ENCODE peak calls at places on chromosomes 4 and X, in eight cellular contexts. Z, B, M, O, C, I, D and U are unnamed samples.

GRCh38 chr4:184845367-184846011 is 19.7 kb upstream of the ACSL1 start:
- DNase-seq in Z (peak), B (peak), M (no peak), O (no peak), C (no peak), I (no peak), D (no peak), U (no peak)

GRCh38 chr4:3010998-3011397 is 47.6 kb downstream of the GRK4 start:
- DNase-seq in Z (no peak), B (peak), M (no peak), O (peak), C (no peak), I (no peak), D (no peak), U (no peak)

GRCh38 chr4:17024430-17024829 is 126.0 kb upstream of the LDB2 start:
- DNase-seq in Z (no peak), B (peak), M (no peak), O (no peak), C (no peak), I (no peak), D (no peak), U (no peak)

GRCh38 chr4:143625632-143626031 is 74.8 kb downstream of the FREM3 start:
- DNase-seq in Z (no peak), B (no peak), M (no peak), O (peak), C (no peak), I (no peak), D (no peak), U (no peak)

GRCh38 chr4:20192754-20193521 is 58.8 kb upstream of the SLIT2 start:
- DNase-seq in Z (peak), B (peak), M (no peak), O (no peak), C (no peak), I (no peak), D (no peak), U (no peak)

GRCh38 chr4:26004290-26004689 is 90.3 kb downstream of the SMIM20 start:
- DNase-seq in Z (no peak), B (no peak), M (no peak), O (no peak), C (no peak), I (no peak), D (no peak), U (no peak)

GRCh38 chrX:38275615-38276014 is 51.7 kb downstream of the RPGR start:
- DNase-seq in Z (peak), B (peak), M (no peak), O (no peak), C (no peak), I (no peak), D (no peak), U (no peak)

GRCh38 chrX:154445776-154446175 is 1.8 kb downstream of the FAM50A start:
- DNase-seq in Z (no peak), B (no peak), M (no peak), O (no peak), C (no peak), I (no peak), D (no peak), U (no peak)

GRCh38 chr4:105894570-105895323 is 524 bp upstream of the NPNT start:
- DNase-seq in Z (no peak), B (peak), M (peak), O (no peak), C (peak), I (peak), D (no peak), U (no peak)

GRCh38 chrX:49656554-49656953 is 39.2 kb downstream of the PAGE1 start:
- DNase-seq in Z (no peak), B (no peak), M (no peak), O (no peak), C (no peak), I (no peak), D (no peak), U (no peak)

GRCh38 chr4:38310446-38311043 is 350.3 kb downstream of the PTTG2 start:
- DNase-seq in Z (no peak), B (peak), M (no peak), O (no peak), C (no peak), I (no peak), D (peak), U (no peak)

GRCh38 chrX:121307441-121307840 is 260.0 kb downstream of the GLUD2 start:
- DNase-seq in Z (no peak), B (peak), M (no peak), O (no peak), C (no peak), I (no peak), D (no peak), U (no peak)

GRCh38 chrX:39158801-39159657 is 357.8 kb downstream of the MID1IP1 start:
- DNase-seq in Z (peak), B (peak), M (peak), O (no peak), C (no peak), I (no peak), D (peak), U (no peak)

GRCh38 chr4:76881375-76881774 is 16.6 kb downstream of the SOWAHB start:
- DNase-seq in Z (no peak), B (no peak), M (no peak), O (no peak), C (no peak), I (no peak), D (no peak), U (no peak)

GRCh38 chrX:96389314-96390048 is 295.2 kb upstream of the DIAPH2 start:
- DNase-seq in Z (no peak), B (no peak), M (no peak), O (no peak), C (no peak), I (no peak), D (no peak), U (no peak)

GRCh38 chrX:38215141-38215540 is 5.5 kb downstream of the SRPX start:
- DNase-seq in Z (no peak), B (peak), M (no peak), O (no peak), C (no peak), I (no peak), D (no peak), U (no peak)

GRCh38 chrX:146602246-146602645 is 207.3 kb upstream of the CXorf51B start:
- DNase-seq in Z (no peak), B (no peak), M (no peak), O (no peak), C (no peak), I (no peak), D (no peak), U (no peak)

GRCh38 chr4:113566015-113566795 is 195.3 kb downstream of the CAMK2D start:
- DNase-seq in Z (no peak), B (no peak), M (no peak), O (no peak), C (no peak), I (no peak), D (no peak), U (no peak)

GRCh38 chrX:103531002-103531401 is 11.7 kb upstream of the RAB40A start:
- DNase-seq in Z (peak), B (peak), M (no peak), O (no peak), C (no peak), I (no peak), D (no peak), U (no peak)

GRCh38 chrX:2894885-2895292 is 34.2 kb downstream of the ARSD start:
- DNase-seq in Z (no peak), B (no peak), M (no peak), O (no peak), C (no peak), I (no peak), D (no peak), U (no peak)

GRCh38 chr4:129415001-129415400 is 319.0 kb downstream of the C4orf33 start:
- DNase-seq in Z (no peak), B (no peak), M (no peak), O (no peak), C (no peak), I (no peak), D (no peak), U (no peak)

GRCh38 chr4:137993232-137993631 is 248.9 kb downstream of the SLC7A11 start:
- DNase-seq in Z (no peak), B (no peak), M (no peak), O (no peak), C (no peak), I (no peak), D (no peak), U (no peak)

GRCh38 chrX:132199941-132200340 is 19.3 kb downstream of the RAP2C start:
- DNase-seq in Z (no peak), B (no peak), M (no peak), O (no peak), C (no peak), I (no peak), D (no peak), U (no peak)

GRCh38 chr4:128863314-128864075 is 54.0 kb downstream of the JADE1 start:
- DNase-seq in Z (peak), B (peak), M (peak), O (peak), C (peak), I (peak), D (peak), U (peak)

GRCh38 chrX:119273807-119274192 is 37.7 kb downstream of the PGRMC1 start:
- DNase-seq in Z (no peak), B (no peak), M (no peak), O (no peak), C (no peak), I (no peak), D (no peak), U (no peak)

GRCh38 chr4:101277661-101278060 is 69.7 kb downstream of the PPP3CA start:
- DNase-seq in Z (peak), B (peak), M (no peak), O (no peak), C (no peak), I (no peak), D (no peak), U (no peak)
- H3K27ac ChIP-seq in Z (no peak), B (peak), M (no peak), O (no peak), C (no peak), I (no peak), D (no peak), U (no peak)

GRCh38 chrX:130145123-130145522 is 20.5 kb downstream of the AIFM1 start:
- DNase-seq in Z (no peak), B (no peak), M (no peak), O (no peak), C (no peak), I (no peak), D (no peak), U (no peak)

GRCh38 chrX:130144509-130144908 is 21.1 kb downstream of the AIFM1 start:
- DNase-seq in Z (no peak), B (peak), M (no peak), O (no peak), C (no peak), I (no peak), D (no peak), U (no peak)

DNA sequence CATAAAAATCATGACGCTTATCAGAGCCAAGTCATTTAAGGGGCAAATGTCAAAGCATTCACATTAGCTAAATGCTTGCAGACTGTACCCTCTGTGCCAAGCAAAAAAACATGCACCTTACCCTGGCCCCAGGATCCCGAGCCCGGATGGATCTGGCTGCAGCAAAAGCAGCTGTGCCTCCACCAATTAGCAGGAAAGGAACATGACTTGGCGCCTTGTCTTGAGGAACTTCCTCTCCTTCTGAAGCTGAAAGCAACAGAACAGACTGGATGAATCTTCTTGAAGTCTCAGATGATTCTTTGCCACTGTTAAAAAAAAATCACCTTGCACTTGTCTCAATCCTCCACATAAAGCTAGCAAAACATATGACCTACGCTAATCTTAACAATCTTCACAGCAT is 18.0 kb downstream of the AIFM1 start:
- DNase-seq in Z (no peak), B (no peak), M (no peak), O (no peak), C (no peak), I (no peak), D (no peak), U (no peak)
- H3K27ac ChIP-seq in Z (no peak), B (no peak), M (no peak), O (no peak), C (no peak), I (no peak), D (no peak), U (no peak)

DNA sequence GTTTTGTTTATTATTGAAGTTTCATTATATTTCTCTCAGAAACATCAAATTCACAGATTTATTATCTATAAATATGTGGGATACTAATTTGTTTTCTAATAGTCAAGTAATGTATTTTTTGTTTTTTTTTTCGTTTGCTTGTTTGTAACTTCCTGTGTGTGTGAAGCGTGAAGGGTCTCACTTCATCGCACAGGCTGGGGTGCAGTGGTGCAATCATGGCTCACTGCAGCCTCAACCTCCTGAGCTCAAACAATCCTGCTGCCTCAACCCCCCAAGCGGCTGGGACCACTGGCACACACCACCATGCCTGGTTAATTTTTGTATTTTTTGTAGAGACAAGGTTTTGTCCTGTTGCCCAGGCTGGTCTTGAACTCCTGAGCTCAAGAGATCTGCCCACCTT is 55.1 kb downstream of the SH3RF1 start:
- DNase-seq in Z (no peak), B (no peak), M (no peak), O (no peak), C (no peak), I (no peak), D (no peak), U (no peak)
- H3K27ac ChIP-seq in Z (no peak), B (no peak), M (no peak), O (no peak), C (no peak), I (no peak), D (no peak), U (no peak)

GRCh38 chr4:152206646-152207435 is 329.1 kb downstream of the FBXW7 start:
- DNase-seq in Z (no peak), B (no peak), M (no peak), O (no peak), C (no peak), I (no peak), D (peak), U (no peak)
- H3K27ac ChIP-seq in Z (no peak), B (no peak), M (no peak), O (no peak), C (no peak), I (no peak), D (no peak), U (no peak)

DNA sequence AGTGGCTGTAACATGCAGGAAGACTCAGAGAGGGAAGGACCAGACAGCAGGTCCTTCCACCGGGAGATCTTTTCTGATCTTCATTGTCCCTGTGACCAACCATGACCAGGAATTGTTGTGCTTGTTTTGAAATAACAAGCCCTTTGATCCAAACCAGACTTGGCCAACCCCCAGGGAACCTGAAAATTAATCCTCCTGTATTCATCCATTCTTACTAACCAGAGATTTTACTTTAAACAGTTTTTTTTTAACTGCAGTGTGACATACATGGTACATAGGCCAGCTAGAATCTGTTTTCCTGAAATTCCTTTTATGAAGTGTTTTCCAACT is 4.0 kb downstream of the WFS1 start:
- DNase-seq in Z (no peak), B (no peak), M (no peak), O (no peak), C (no peak), I (no peak), D (no peak), U (no peak)
- H3K27ac ChIP-seq in Z (no peak), B (peak), M (peak), O (peak), C (no peak), I (no peak), D (no peak), U (peak)

GRCh38 chrX:45508459-45508858 is 307.8 kb upstream of the DIPK2B start:
- DNase-seq in Z (no peak), B (no peak), M (no peak), O (no peak), C (no peak), I (no peak), D (no peak), U (no peak)
- H3K27ac ChIP-seq in Z (no peak), B (peak), M (no peak), O (peak), C (no peak), I (no peak), D (no peak), U (no peak)